ENCODE peak calls at places on chromosomes 16 and 17, in seven cellular contexts. One of them, this sample, is unnamed.

GRCh38 chr17:67253379-67253778 is 8.4 kb upstream of the HELZ start:
- DNase-seq in amniotic epithelial cell: peak; percentile 62
- DNase-seq in non-pigmented ciliary epithelial cell: no peak
- DNase-seq in aorta: no peak
- DNase-seq in stimulated activated CD4-positive, alpha-beta T cell treated with anti-CD3 and anti-CD28 coated beads, Interleukin-2, amount 100 ng/mL, for 48 hours: no peak
- DNase-seq in skeletal muscle cell: no peak
- DNase-seq in astrocyte of the spinal cord: no peak
- DNase-seq in this sample: no peak

GRCh38 chr17:43645765-43646481 is 15.8 kb downstream of the MEOX1 start:
- DNase-seq in non-pigmented ciliary epithelial cell: no peak
- DNase-seq in astrocyte of the spinal cord: no peak
- DNase-seq in amniotic epithelial cell: peak; percentile 37
- DNase-seq in skeletal muscle cell: no peak
- DNase-seq in aorta: peak; percentile 92
- DNase-seq in stimulated activated CD4-positive, alpha-beta T cell treated with anti-CD3 and anti-CD28 coated beads, Interleukin-2, amount 100 ng/mL, for 48 hours: no peak
- DNase-seq in this sample: no peak

GRCh38 chr17:46045639-46046038 is 46.6 kb downstream of the STH start:
- DNase-seq in astrocyte of the spinal cord: no peak
- DNase-seq in amniotic epithelial cell: peak; percentile 61
- DNase-seq in skeletal muscle cell: no peak
- DNase-seq in aorta: no peak
- DNase-seq in stimulated activated CD4-positive, alpha-beta T cell treated with anti-CD3 and anti-CD28 coated beads, Interleukin-2, amount 100 ng/mL, for 48 hours: no peak
- DNase-seq in non-pigmented ciliary epithelial cell: no peak
- DNase-seq in this sample: no peak

GRCh38 chr17:39939031-39939430 is 11.5 kb downstream of the LRRC3C start:
- DNase-seq in stimulated activated CD4-positive, alpha-beta T cell treated with anti-CD3 and anti-CD28 coated beads, Interleukin-2, amount 100 ng/mL, for 48 hours: no peak
- DNase-seq in aorta: no peak
- DNase-seq in skeletal muscle cell: no peak
- DNase-seq in non-pigmented ciliary epithelial cell: no peak
- DNase-seq in astrocyte of the spinal cord: no peak
- DNase-seq in amniotic epithelial cell: no peak
- DNase-seq in this sample: no peak

GRCh38 chr17:58330997-58331814 is 2.6 kb upstream of the TSPOAP1 start:
- DNase-seq in aorta: peak; percentile 74
- DNase-seq in amniotic epithelial cell: peak; percentile 32
- DNase-seq in stimulated activated CD4-positive, alpha-beta T cell treated with anti-CD3 and anti-CD28 coated beads, Interleukin-2, amount 100 ng/mL, for 48 hours: peak; percentile 65
- DNase-seq in non-pigmented ciliary epithelial cell: no peak
- DNase-seq in skeletal muscle cell: no peak
- DNase-seq in astrocyte of the spinal cord: no peak
- DNase-seq in this sample: no peak

GRCh38 chr17:77634710-77635109 is 323.8 kb upstream of the TNRC6C start:
- DNase-seq in stimulated activated CD4-positive, alpha-beta T cell treated with anti-CD3 and anti-CD28 coated beads, Interleukin-2, amount 100 ng/mL, for 48 hours: peak; percentile 26
- DNase-seq in astrocyte of the spinal cord: no peak
- DNase-seq in skeletal muscle cell: no peak
- DNase-seq in aorta: peak; percentile 12
- DNase-seq in non-pigmented ciliary epithelial cell: no peak
- DNase-seq in amniotic epithelial cell: no peak
- DNase-seq in this sample: no peak

GRCh38 chr16:15650698-15651161 is 685 bp downstream of the NDE1 start:
- DNase-seq in amniotic epithelial cell: peak; percentile 8
- DNase-seq in astrocyte of the spinal cord: peak; percentile 26
- DNase-seq in non-pigmented ciliary epithelial cell: no peak
- DNase-seq in skeletal muscle cell: no peak
- DNase-seq in stimulated activated CD4-positive, alpha-beta T cell treated with anti-CD3 and anti-CD28 coated beads, Interleukin-2, amount 100 ng/mL, for 48 hours: peak; percentile 32
- DNase-seq in aorta: peak; percentile 80
- DNase-seq in this sample: no peak

GRCh38 chr17:8892338-8892690 is 24.8 kb upstream of the PIK3R6 start:
- DNase-seq in amniotic epithelial cell: peak; percentile 13
- DNase-seq in astrocyte of the spinal cord: no peak
- DNase-seq in stimulated activated CD4-positive, alpha-beta T cell treated with anti-CD3 and anti-CD28 coated beads, Interleukin-2, amount 100 ng/mL, for 48 hours: no peak
- DNase-seq in aorta: no peak
- DNase-seq in skeletal muscle cell: no peak
- DNase-seq in non-pigmented ciliary epithelial cell: no peak
- DNase-seq in this sample: no peak

GRCh38 chr17:44765965-44766364 is 7.2 kb downstream of the ADAM11 start:
- DNase-seq in amniotic epithelial cell: no peak
- DNase-seq in non-pigmented ciliary epithelial cell: no peak
- DNase-seq in astrocyte of the spinal cord: no peak
- DNase-seq in skeletal muscle cell: no peak
- DNase-seq in stimulated activated CD4-positive, alpha-beta T cell treated with anti-CD3 and anti-CD28 coated beads, Interleukin-2, amount 100 ng/mL, for 48 hours: no peak
- DNase-seq in aorta: no peak
- DNase-seq in this sample: no peak

GRCh38 chr16:49638696-49639629 is 216.9 kb downstream of the ZNF423 start:
- DNase-seq in aorta: peak; percentile 77
- DNase-seq in stimulated activated CD4-positive, alpha-beta T cell treated with anti-CD3 and anti-CD28 coated beads, Interleukin-2, amount 100 ng/mL, for 48 hours: no peak
- DNase-seq in non-pigmented ciliary epithelial cell: no peak
- DNase-seq in skeletal muscle cell: no peak
- DNase-seq in astrocyte of the spinal cord: no peak
- DNase-seq in amniotic epithelial cell: no peak
- DNase-seq in this sample: no peak

GRCh38 chr17:49862781-49863331 is 15.0 kb upstream of the TAC4 start:
- DNase-seq in amniotic epithelial cell: peak; percentile 18
- DNase-seq in skeletal muscle cell: no peak
- DNase-seq in astrocyte of the spinal cord: no peak
- DNase-seq in stimulated activated CD4-positive, alpha-beta T cell treated with anti-CD3 and anti-CD28 coated beads, Interleukin-2, amount 100 ng/mL, for 48 hours: no peak
- DNase-seq in aorta: no peak
- DNase-seq in non-pigmented ciliary epithelial cell: no peak
- DNase-seq in this sample: no peak

GRCh38 chr17:68087851-68088250 is 52.3 kb downstream of the KPNA2 start:
- DNase-seq in non-pigmented ciliary epithelial cell: no peak
- DNase-seq in skeletal muscle cell: no peak
- DNase-seq in astrocyte of the spinal cord: no peak
- DNase-seq in stimulated activated CD4-positive, alpha-beta T cell treated with anti-CD3 and anti-CD28 coated beads, Interleukin-2, amount 100 ng/mL, for 48 hours: no peak
- DNase-seq in amniotic epithelial cell: no peak
- DNase-seq in aorta: no peak
- DNase-seq in this sample: no peak

GRCh38 chr17:73630531-73630930 is 13.7 kb downstream of the SDK2 start:
- DNase-seq in amniotic epithelial cell: no peak
- DNase-seq in stimulated activated CD4-positive, alpha-beta T cell treated with anti-CD3 and anti-CD28 coated beads, Interleukin-2, amount 100 ng/mL, for 48 hours: no peak
- DNase-seq in non-pigmented ciliary epithelial cell: no peak
- DNase-seq in skeletal muscle cell: no peak
- DNase-seq in aorta: peak; percentile 26
- DNase-seq in astrocyte of the spinal cord: no peak
- DNase-seq in this sample: no peak

GRCh38 chr17:80008383-80008840 is 27.3 kb downstream of the TBC1D16 start:
- DNase-seq in astrocyte of the spinal cord: peak; percentile 48
- DNase-seq in non-pigmented ciliary epithelial cell: no peak
- DNase-seq in stimulated activated CD4-positive, alpha-beta T cell treated with anti-CD3 and anti-CD28 coated beads, Interleukin-2, amount 100 ng/mL, for 48 hours: peak; percentile 82
- DNase-seq in aorta: peak; percentile 95
- DNase-seq in amniotic epithelial cell: peak; percentile 33
- DNase-seq in skeletal muscle cell: no peak
- DNase-seq in this sample: no peak

GRCh38 chr16:63735456-63735855 is 1386.4 kb downstream of the CDH11 start:
- DNase-seq in amniotic epithelial cell: no peak
- DNase-seq in stimulated activated CD4-positive, alpha-beta T cell treated with anti-CD3 and anti-CD28 coated beads, Interleukin-2, amount 100 ng/mL, for 48 hours: no peak
- DNase-seq in non-pigmented ciliary epithelial cell: no peak
- DNase-seq in astrocyte of the spinal cord: no peak
- DNase-seq in skeletal muscle cell: no peak
- DNase-seq in aorta: no peak
- DNase-seq in this sample: no peak

GRCh38 chr16:57341441-57342303 is 16.9 kb upstream of the CCL22 start:
- DNase-seq in astrocyte of the spinal cord: peak; percentile 95
- DNase-seq in non-pigmented ciliary epithelial cell: peak; percentile 88
- DNase-seq in stimulated activated CD4-positive, alpha-beta T cell treated with anti-CD3 and anti-CD28 coated beads, Interleukin-2, amount 100 ng/mL, for 48 hours: no peak
- DNase-seq in amniotic epithelial cell: peak; percentile 86
- DNase-seq in skeletal muscle cell: peak; percentile 85
- DNase-seq in aorta: no peak
- DNase-seq in this sample: no peak

GRCh38 chr17:17285951-17286350 is 4.9 kb upstream of the COPS3 start:
- DNase-seq in astrocyte of the spinal cord: no peak
- DNase-seq in skeletal muscle cell: no peak
- DNase-seq in aorta: no peak
- DNase-seq in non-pigmented ciliary epithelial cell: no peak
- DNase-seq in amniotic epithelial cell: no peak
- DNase-seq in stimulated activated CD4-positive, alpha-beta T cell treated with anti-CD3 and anti-CD28 coated beads, Interleukin-2, amount 100 ng/mL, for 48 hours: no peak
- DNase-seq in this sample: no peak

GRCh38 chr16:30335598-30336474 is 19.3 kb downstream of the CD2BP2 start:
- DNase-seq in amniotic epithelial cell: peak; percentile 41
- DNase-seq in skeletal muscle cell: no peak
- DNase-seq in non-pigmented ciliary epithelial cell: no peak
- DNase-seq in stimulated activated CD4-positive, alpha-beta T cell treated with anti-CD3 and anti-CD28 coated beads, Interleukin-2, amount 100 ng/mL, for 48 hours: no peak
- DNase-seq in aorta: peak; percentile 69
- DNase-seq in astrocyte of the spinal cord: no peak
- DNase-seq in this sample: no peak

GRCh38 chr17:37410357-37410756 is 3.7 kb downstream of the TADA2A start:
- DNase-seq in amniotic epithelial cell: peak; percentile 30
- DNase-seq in non-pigmented ciliary epithelial cell: no peak
- DNase-seq in astrocyte of the spinal cord: no peak
- DNase-seq in skeletal muscle cell: no peak
- DNase-seq in stimulated activated CD4-positive, alpha-beta T cell treated with anti-CD3 and anti-CD28 coated beads, Interleukin-2, amount 100 ng/mL, for 48 hours: no peak
- DNase-seq in aorta: no peak
- DNase-seq in this sample: no peak

GRCh38 chr16:29774730-29775129 is 3.3 kb upstream of the ZG16 start:
- DNase-seq in astrocyte of the spinal cord: no peak
- DNase-seq in amniotic epithelial cell: no peak
- DNase-seq in skeletal muscle cell: no peak
- DNase-seq in stimulated activated CD4-positive, alpha-beta T cell treated with anti-CD3 and anti-CD28 coated beads, Interleukin-2, amount 100 ng/mL, for 48 hours: no peak
- DNase-seq in non-pigmented ciliary epithelial cell: no peak
- DNase-seq in aorta: no peak
- DNase-seq in this sample: no peak

GRCh38 chr16:52446076-52446475 is 100.9 kb downstream of the TOX3 start:
- DNase-seq in amniotic epithelial cell: no peak
- DNase-seq in stimulated activated CD4-positive, alpha-beta T cell treated with anti-CD3 and anti-CD28 coated beads, Interleukin-2, amount 100 ng/mL, for 48 hours: no peak
- DNase-seq in astrocyte of the spinal cord: no peak
- DNase-seq in skeletal muscle cell: no peak
- DNase-seq in non-pigmented ciliary epithelial cell: no peak
- DNase-seq in aorta: no peak
- DNase-seq in this sample: no peak

GRCh38 chr17:73646409-73647305 is 2.4 kb upstream of the SDK2 start:
- DNase-seq in stimulated activated CD4-positive, alpha-beta T cell treated with anti-CD3 and anti-CD28 coated beads, Interleukin-2, amount 100 ng/mL, for 48 hours: peak; percentile 4
- DNase-seq in aorta: peak; percentile 41
- DNase-seq in skeletal muscle cell: no peak
- DNase-seq in astrocyte of the spinal cord: no peak
- DNase-seq in non-pigmented ciliary epithelial cell: no peak
- DNase-seq in amniotic epithelial cell: no peak
- DNase-seq in this sample: no peak

GRCh38 chr17:66714046-66715023 is 120.6 kb upstream of the CACNG5 start:
- DNase-seq in aorta: no peak
- DNase-seq in amniotic epithelial cell: no peak
- DNase-seq in skeletal muscle cell: no peak
- DNase-seq in astrocyte of the spinal cord: no peak
- DNase-seq in stimulated activated CD4-positive, alpha-beta T cell treated with anti-CD3 and anti-CD28 coated beads, Interleukin-2, amount 100 ng/mL, for 48 hours: no peak
- DNase-seq in non-pigmented ciliary epithelial cell: no peak
- DNase-seq in this sample: no peak

GRCh38 chr16:49697631-49698030 is 158.3 kb downstream of the ZNF423 start:
- DNase-seq in non-pigmented ciliary epithelial cell: no peak
- DNase-seq in stimulated activated CD4-positive, alpha-beta T cell treated with anti-CD3 and anti-CD28 coated beads, Interleukin-2, amount 100 ng/mL, for 48 hours: no peak
- DNase-seq in skeletal muscle cell: no peak
- DNase-seq in aorta: no peak
- DNase-seq in astrocyte of the spinal cord: no peak
- DNase-seq in amniotic epithelial cell: no peak
- DNase-seq in this sample: no peak

GRCh38 chr17:37662358-37662757 is 19.1 kb upstream of the DDX52 start:
- DNase-seq in stimulated activated CD4-positive, alpha-beta T cell treated with anti-CD3 and anti-CD28 coated beads, Interleukin-2, amount 100 ng/mL, for 48 hours: no peak
- DNase-seq in amniotic epithelial cell: no peak
- DNase-seq in astrocyte of the spinal cord: no peak
- DNase-seq in non-pigmented ciliary epithelial cell: no peak
- DNase-seq in skeletal muscle cell: no peak
- DNase-seq in aorta: no peak
- DNase-seq in this sample: no peak

GRCh38 chr17:1985093-1985492 is 40.0 kb downstream of the RTN4RL1 start:
- DNase-seq in stimulated activated CD4-positive, alpha-beta T cell treated with anti-CD3 and anti-CD28 coated beads, Interleukin-2, amount 100 ng/mL, for 48 hours: no peak
- DNase-seq in amniotic epithelial cell: no peak
- DNase-seq in aorta: no peak
- DNase-seq in astrocyte of the spinal cord: no peak
- DNase-seq in skeletal muscle cell: no peak
- DNase-seq in non-pigmented ciliary epithelial cell: no peak
- DNase-seq in this sample: no peak

GRCh38 chr17:49054342-49055092 is 57.3 kb downstream of the IGF2BP1 start:
- DNase-seq in aorta: no peak
- DNase-seq in astrocyte of the spinal cord: no peak
- DNase-seq in amniotic epithelial cell: no peak
- DNase-seq in stimulated activated CD4-positive, alpha-beta T cell treated with anti-CD3 and anti-CD28 coated beads, Interleukin-2, amount 100 ng/mL, for 48 hours: no peak
- DNase-seq in skeletal muscle cell: no peak
- DNase-seq in non-pigmented ciliary epithelial cell: no peak
- DNase-seq in this sample: no peak

GRCh38 chr16:15704545-15704987 is 54.5 kb downstream of the NDE1 start:
- DNase-seq in aorta: peak; percentile 89
- DNase-seq in non-pigmented ciliary epithelial cell: no peak
- DNase-seq in amniotic epithelial cell: peak; percentile 68
- DNase-seq in stimulated activated CD4-positive, alpha-beta T cell treated with anti-CD3 and anti-CD28 coated beads, Interleukin-2, amount 100 ng/mL, for 48 hours: peak; percentile 75
- DNase-seq in skeletal muscle cell: no peak
- DNase-seq in astrocyte of the spinal cord: peak; percentile 70
- DNase-seq in this sample: peak; percentile 48

GRCh38 chr17:58265902-58266875 is 14.5 kb downstream of the MPO start:
- DNase-seq in non-pigmented ciliary epithelial cell: no peak
- DNase-seq in stimulated activated CD4-positive, alpha-beta T cell treated with anti-CD3 and anti-CD28 coated beads, Interleukin-2, amount 100 ng/mL, for 48 hours: no peak
- DNase-seq in amniotic epithelial cell: no peak
- DNase-seq in aorta: no peak
- DNase-seq in astrocyte of the spinal cord: no peak
- DNase-seq in skeletal muscle cell: no peak
- DNase-seq in this sample: no peak

GRCh38 chr17:82859431-82860403 is 19.9 kb upstream of the ZNF750 start:
- DNase-seq in non-pigmented ciliary epithelial cell: peak; percentile 41
- DNase-seq in amniotic epithelial cell: peak; percentile 85
- DNase-seq in stimulated activated CD4-positive, alpha-beta T cell treated with anti-CD3 and anti-CD28 coated beads, Interleukin-2, amount 100 ng/mL, for 48 hours: peak; percentile 33
- DNase-seq in aorta: peak; percentile 83
- DNase-seq in astrocyte of the spinal cord: peak; percentile 61
- DNase-seq in skeletal muscle cell: peak; percentile 31
- DNase-seq in this sample: no peak

This sample was measured in iPS DF 19.7.